ENCODE peak calls at places on chromosomes 1 and 21, in five cellular contexts. Z is IMR-90, H is fibroblast of lung, R is K562, K is H9. I is an unnamed sample.

GRCh38 chr1:235011599-235012435 is 116.8 kb downstream of the TOMM20 start:
- DNase-seq in Z (peak), R (peak), K (no peak), H (peak), I (peak)

GRCh38 chr1:11952455-11953109 is 18.1 kb downstream of the PLOD1 start:
- DNase-seq in K (no peak), Z (no peak), R (no peak), H (no peak), I (no peak)

GRCh38 chr1:118158918-118159317 is 26.1 kb downstream of the SPAG17 start:
- DNase-seq in Z (peak), R (no peak), H (peak), K (no peak), I (no peak)

GRCh38 chr1:167548059-167548932 is 5.3 kb downstream of the CREG1 start:
- DNase-seq in Z (peak), R (peak), H (peak), K (no peak), I (no peak)

GRCh38 chr1:205150651-205151428 is 29.1 kb upstream of the RBBP5 start:
- DNase-seq in R (no peak), Z (peak), H (no peak), K (no peak), I (no peak)

GRCh38 chr21:45074818-45075605 is 632 bp downstream of the ADARB1 start:
- DNase-seq in R (peak), K (peak), H (peak), Z (no peak), I (peak)

GRCh38 chr1:184075040-184076029 is 23.8 kb downstream of the TSEN15 start:
- DNase-seq in R (peak), K (no peak), Z (peak), H (peak), I (no peak)

GRCh38 chr1:112974646-112975045 is 18.6 kb upstream of the SLC16A1 start:
- DNase-seq in Z (no peak), R (no peak), H (no peak), K (no peak), I (no peak)

GRCh38 chr1:227465256-227465655 is 98.1 kb upstream of the ZNF678 start:
- DNase-seq in K (peak), H (no peak), Z (no peak), R (no peak), I (peak)

GRCh38 chr1:241639040-241639652 is 1.0 kb downstream of the CHML start:
- DNase-seq in R (no peak), H (peak), K (no peak), Z (peak), I (no peak)
- H3K9ac ChIP-seq in R (peak), H (peak), K (peak), Z (peak), I (peak)

GRCh38 chr1:94799201-94799600 is 21.0 kb upstream of the SLC44A3 start:
- DNase-seq in Z (peak), R (no peak), H (peak), K (no peak), I (no peak)

GRCh38 chr1:94803106-94803505 is 17.1 kb upstream of the SLC44A3 start:
- DNase-seq in Z (no peak), K (no peak), R (no peak), H (no peak), I (no peak)

GRCh38 chr1:94804442-94804837 is 15.7 kb upstream of the SLC44A3 start:
- DNase-seq in H (no peak), K (no peak), R (no peak), Z (no peak), I (no peak)

GRCh38 chr1:94803517-94804441 is 16.4 kb upstream of the SLC44A3 start:
- DNase-seq in H (peak), Z (peak), R (no peak), K (no peak), I (no peak)

GRCh38 chr1:94801919-94802546 is 18.1 kb upstream of the SLC44A3 start:
- DNase-seq in K (peak), R (peak), Z (peak), H (peak), I (peak)
- TF ChIP-seq CTCF in K (peak), R (peak), Z (peak), H (peak), I (peak)

GRCh38 chr1:242764161-242764560 is 239.7 kb upstream of the PLD5 start:
- DNase-seq in K (no peak), R (no peak), Z (no peak), H (peak), I (no peak)
- H3K9ac ChIP-seq in K (no peak), R (no peak), Z (no peak), H (no peak), I (no peak)

DNA sequence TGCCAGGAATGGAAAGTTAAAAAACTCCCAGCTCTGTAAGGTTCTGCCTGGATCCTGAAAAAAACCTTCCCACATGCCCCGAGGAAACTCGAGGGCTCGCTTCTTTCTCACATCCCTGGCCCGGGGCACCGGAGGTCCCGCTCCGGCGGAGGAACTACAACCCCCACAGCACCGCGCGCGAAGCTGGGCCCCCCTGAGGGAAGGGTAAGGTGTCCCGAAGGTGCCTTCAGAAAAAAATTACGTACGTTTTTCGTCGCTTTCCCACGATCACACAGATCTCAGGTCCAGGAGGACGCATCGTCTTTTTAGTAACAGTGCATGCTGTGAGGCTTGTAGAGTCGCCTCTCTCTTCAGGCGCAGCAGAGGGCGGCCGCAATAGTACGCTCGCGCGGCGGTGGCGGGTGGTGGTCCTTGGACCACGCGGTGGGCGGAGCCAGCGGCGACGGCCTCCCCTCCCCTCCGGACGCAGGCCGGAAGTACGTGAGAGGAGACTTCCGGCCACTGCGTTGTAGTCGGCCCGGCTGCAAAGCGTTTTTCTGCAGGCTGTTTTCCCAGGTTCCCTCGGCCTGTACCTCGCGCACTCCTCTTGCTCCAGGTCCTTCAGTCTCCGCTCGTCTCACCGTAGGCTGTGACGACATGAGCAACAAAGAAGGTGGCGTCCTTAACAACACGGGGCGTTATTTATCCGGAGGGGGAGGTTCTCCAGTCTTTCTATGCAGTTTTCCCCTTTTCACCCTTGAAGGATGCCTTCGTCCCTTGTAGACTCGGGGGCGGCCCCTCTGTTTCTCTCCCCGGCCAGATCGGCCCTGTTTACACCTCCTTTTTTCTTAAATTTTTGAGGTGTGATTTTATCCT is at the start of gene TSNAX:
- DNase-seq in K (peak), Z (peak), R (peak), H (peak), I (peak)
- TF ChIP-seq CTCF in K (no peak), Z (no peak), R (no peak), H (no peak), I (no peak)

DNA sequence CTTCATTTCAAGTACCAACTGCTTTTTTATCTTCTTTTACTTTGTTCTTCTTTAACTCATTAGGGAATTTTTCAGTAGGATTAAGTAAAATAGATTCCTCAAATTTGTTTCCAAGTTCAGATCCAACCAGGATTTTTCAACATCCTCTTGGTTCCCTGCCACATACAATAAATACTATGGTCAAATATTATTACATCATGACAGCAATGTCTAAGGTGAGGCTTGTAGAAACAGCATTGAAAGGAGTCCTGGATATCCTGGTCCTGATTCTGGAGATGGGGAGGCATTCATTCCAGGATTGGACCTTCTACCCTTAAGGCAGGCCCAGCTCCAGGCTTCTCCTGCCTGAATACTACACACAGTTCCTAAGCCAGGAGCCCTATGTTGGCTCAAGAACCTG is 80.2 kb upstream of the F3 start:
- DNase-seq in R (no peak), K (no peak), Z (no peak), H (no peak), I (no peak)
- H3K9ac ChIP-seq in R (no peak), K (no peak), Z (no peak), H (no peak), I (no peak)

GRCh38 chr21:26632691-26633090 is 59.6 kb upstream of the CYYR1 start:
- DNase-seq in H (no peak), K (no peak), Z (no peak), R (no peak), I (no peak)
- TF ChIP-seq CTCF in H (no peak), K (no peak), Z (no peak), R (no peak), I (no peak)

GRCh38 chr1:78577257-78578100 is 42.8 kb upstream of the IFI44L start:
- DNase-seq in R (no peak), H (no peak), Z (peak), K (no peak), I (no peak)
- H3K9ac ChIP-seq in R (no peak), H (no peak), Z (no peak), K (no peak), I (no peak)

I was measured in kidney.